ENCODE peak calls at places on chromosomes 16 and 17, in eight cellular contexts. D is heart left ventricle, B is bronchial epithelial cell, W is Caco-2, M is BJ, J is AG10803, H is fibroblast of pulmonary artery, S is PC-9. C is an unnamed sample.
A peak's percentile ranks its signal among the peaks of the same experiment; 100 is the strongest.

GRCh38 chr17:83192161-83192788 is 112.9 kb downstream of the METRNL start:
- DNase-seq in D (no peak), B (no peak), W (peak; percentile 16), M (peak; percentile 30), J (peak; percentile 78), H (no peak), S (no peak), C (no peak)

GRCh38 chr16:30698139-30698815 is 694 bp upstream of the SRCAP start:
- DNase-seq in D (peak; percentile 99), B (peak; percentile 86), W (peak; percentile 98), M (peak; percentile 69), J (peak; percentile 96), H (peak; percentile 98), S (peak; percentile 99), C (peak; percentile 67)

GRCh38 chr16:11497329-11497805 is 89.4 kb downstream of the LITAF start:
- DNase-seq in D (peak; percentile 96), B (peak; percentile 94), W (no peak), M (peak; percentile 17), J (peak; percentile 76), H (peak; percentile 55), S (peak; percentile 97), C (no peak)

GRCh38 chr17:81295678-81296381 is 723 bp upstream of the SLC38A10 start:
- DNase-seq in D (no peak), B (peak; percentile 85), W (peak; percentile 83), M (no peak), J (peak; percentile 47), H (peak; percentile 46), S (peak; percentile 81), C (no peak)

GRCh38 chr17:67784364-67785121 is 40.8 kb upstream of the BPTF start:
- DNase-seq in D (no peak), B (no peak), W (no peak), M (no peak), J (no peak), H (no peak), S (no peak), C (no peak)

GRCh38 chr17:82632461-82632860 is 15.8 kb downstream of the WDR45B start:
- DNase-seq in D (no peak), B (no peak), W (no peak), M (no peak), J (no peak), H (no peak), S (no peak), C (no peak)

GRCh38 chr16:68244903-68245853 is at the start of gene PLA2G15:
- DNase-seq in D (peak; percentile 98), B (peak; percentile 74), W (peak; percentile 99), M (no peak), J (peak; percentile 96), H (peak; percentile 96), S (peak; percentile 92), C (peak; percentile 92)

GRCh38 chr17:348692-349425 is 3.7 kb downstream of the RPH3AL start:
- DNase-seq in D (peak; percentile 53), B (peak; percentile 74), W (peak; percentile 24), M (no peak), J (no peak), H (no peak), S (no peak), C (no peak)

GRCh38 chr17:42311240-42312034 is 23.1 kb downstream of the STAT5A start:
- DNase-seq in D (peak; percentile 94), B (peak; percentile 64), W (peak; percentile 78), M (no peak), J (peak; percentile 93), H (peak; percentile 96), S (no peak), C (peak; percentile 84)

GRCh38 chr17:43316522-43317142 is 82.2 kb upstream of the ARL4D start:
- DNase-seq in D (no peak), B (no peak), W (no peak), M (no peak), J (no peak), H (no peak), S (no peak), C (no peak)

GRCh38 chr16:81505011-81505660 is 60.5 kb downstream of the CMIP start:
- DNase-seq in D (no peak), B (peak; percentile 87), W (peak; percentile 59), M (no peak), J (no peak), H (no peak), S (no peak), C (no peak)

GRCh38 chr17:40061532-40062038 is 1.2 kb upstream of the THRA start:
- DNase-seq in D (no peak), B (no peak), W (no peak), M (no peak), J (no peak), H (no peak), S (no peak), C (no peak)

GRCh38 chr16:12163970-12164369 is 187.4 kb downstream of the SNX29 start:
- DNase-seq in D (no peak), B (no peak), W (no peak), M (no peak), J (no peak), H (no peak), S (no peak), C (no peak)

GRCh38 chr17:63545302-63545928 is 4.9 kb upstream of the DCAF7 start:
- DNase-seq in D (no peak), B (no peak), W (no peak), M (no peak), J (peak; percentile 9), H (no peak), S (no peak), C (no peak)

GRCh38 chr17:77884019-77884418 is 74.5 kb upstream of the TNRC6C start:
- DNase-seq in D (peak; percentile 38), B (no peak), W (no peak), M (no peak), J (no peak), H (peak; percentile 23), S (no peak), C (no peak)

GRCh38 chr17:64641499-64641898 is 20.6 kb downstream of the SMURF2 start:
- DNase-seq in D (no peak), B (no peak), W (peak; percentile 48), M (peak; percentile 54), J (peak; percentile 96), H (peak; percentile 75), S (no peak), C (peak; percentile 80)

GRCh38 chr16:49827806-49828428 is 28.0 kb downstream of the ZNF423 start:
- DNase-seq in D (no peak), B (no peak), W (no peak), M (no peak), J (no peak), H (no peak), S (no peak), C (no peak)

GRCh38 chr16:50476486-50477260 is 71.5 kb upstream of the NKD1 start:
- DNase-seq in D (no peak), B (no peak), W (no peak), M (no peak), J (no peak), H (no peak), S (no peak), C (no peak)

GRCh38 chr16:1532081-1532760 is 1.2 kb upstream of the TMEM204 start:
- DNase-seq in D (peak; percentile 94), B (no peak), W (no peak), M (no peak), J (peak; percentile 65), H (no peak), S (no peak), C (no peak)

GRCh38 chr17:81676906-81677305 is 6.7 kb downstream of the ARL16 start:
- DNase-seq in D (no peak), B (no peak), W (no peak), M (no peak), J (no peak), H (no peak), S (no peak), C (no peak)

GRCh38 chr16:2835638-2836493 is 5.8 kb downstream of the ZG16B start:
- DNase-seq in D (peak; percentile 10), B (peak; percentile 97), W (peak; percentile 78), M (peak; percentile 98), J (peak; percentile 100), H (peak; percentile 90), S (peak; percentile 96), C (peak; percentile 65)
- H3K4me3 ChIP-seq in D (no peak overlapping the region), B (peak overlapping the region; percentile 1), W (no peak overlapping the region), M (no peak overlapping the region), J (no peak overlapping the region), H (no peak overlapping the region), S (peak overlapping the region; percentile 36), C (no peak overlapping the region)

DNA sequence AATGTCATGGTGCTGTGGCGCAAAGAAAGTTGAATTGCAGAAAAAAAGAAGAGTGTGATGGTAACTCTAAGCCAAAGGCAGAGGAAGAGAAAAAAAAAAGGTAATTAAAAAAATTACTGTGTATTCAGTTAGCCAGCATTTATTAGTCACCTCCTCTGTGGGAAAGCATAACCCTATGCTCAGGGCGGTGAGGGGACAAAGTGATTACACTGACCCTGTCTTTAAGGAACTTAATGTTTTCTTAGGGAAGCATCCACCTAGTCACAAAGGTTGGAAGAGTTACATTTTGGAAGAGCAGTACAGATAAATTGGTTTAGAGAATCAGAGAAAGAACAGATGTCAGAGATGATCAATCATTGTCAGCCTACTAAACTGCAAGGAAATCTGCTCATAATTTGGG is 410.3 kb downstream of the CDH11 start:
- DNase-seq in D (no peak), B (no peak), W (no peak), M (no peak), J (no peak), H (no peak), S (no peak), C (no peak)
- H3K4me3 ChIP-seq in D (no peak overlapping the region), B (no peak overlapping the region), W (no peak overlapping the region), M (no peak overlapping the region), J (no peak overlapping the region), H (no peak overlapping the region), S (no peak overlapping the region), C (no peak overlapping the region)

DNA sequence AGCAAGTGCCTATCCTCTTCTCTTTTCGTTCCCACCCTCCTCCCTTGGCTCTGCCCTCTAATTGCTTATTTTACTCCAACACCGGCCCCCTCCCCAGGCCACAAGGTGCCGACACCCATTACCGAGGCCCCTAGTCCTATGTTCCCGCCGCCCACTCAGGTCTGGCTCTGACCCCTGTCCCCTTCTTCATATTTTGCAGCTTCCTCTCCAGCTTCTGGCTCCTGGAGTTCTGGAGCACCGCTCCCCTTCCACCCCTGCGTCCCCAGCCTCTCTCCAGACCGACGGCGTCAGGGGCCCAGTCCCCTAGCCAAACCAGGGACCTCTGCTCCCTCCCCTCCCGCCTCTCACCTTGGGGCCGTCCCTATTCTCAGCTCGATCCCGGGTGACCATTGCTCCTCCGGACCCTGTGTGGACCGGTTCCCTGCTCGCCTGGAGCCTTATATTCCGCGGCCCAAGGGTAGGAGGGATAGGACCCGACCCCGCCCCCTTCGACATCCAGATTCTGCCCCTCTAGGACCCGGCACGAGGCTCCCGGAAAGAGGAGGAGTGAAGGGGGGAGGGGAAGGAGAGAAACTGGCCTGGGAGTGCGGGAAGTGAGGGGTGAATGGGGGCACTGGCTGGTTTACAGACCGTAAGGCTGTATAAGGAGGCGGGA is at the start of gene HES7:
- DNase-seq in D (no peak), B (no peak), W (no peak), M (no peak), J (no peak), H (no peak), S (peak; percentile 53), C (no peak)
- H3K4me3 ChIP-seq in D (peak within 1 kb of the TSS; percentile 78), B (peak within 1 kb of the TSS; percentile 45), W (peak within 1 kb of the TSS; percentile 37), M (peak within 1 kb of the TSS; percentile 59), J (peak within 1 kb of the TSS; percentile 69), H (peak within 1 kb of the TSS; percentile 54), S (peak within 1 kb of the TSS; percentile 81), C (peak within 1 kb of the TSS; percentile 71)

DNA sequence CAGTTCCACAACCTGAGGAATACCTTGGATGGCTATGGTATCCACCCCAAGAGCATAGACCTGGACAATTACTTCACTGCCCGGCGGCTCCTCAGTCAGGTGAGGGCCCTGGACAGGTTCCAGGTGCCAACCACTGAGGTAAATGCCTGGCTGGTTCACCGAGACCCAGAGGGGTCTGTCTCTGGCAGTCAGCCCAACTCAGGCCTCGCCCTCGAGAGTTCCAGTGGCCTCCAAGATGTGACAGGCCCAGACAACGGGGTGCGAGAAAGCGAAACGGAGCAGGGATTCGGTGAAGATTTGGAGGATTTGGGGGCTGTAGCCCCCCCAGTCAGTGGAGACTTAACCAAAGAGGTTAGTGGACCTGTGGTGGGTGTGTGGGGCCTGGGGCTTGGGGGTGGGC is 3.1 kb downstream of the NFE2L1 start:
- DNase-seq in D (peak; percentile 42), B (no peak), W (no peak), M (no peak), J (no peak), H (no peak), S (no peak), C (no peak)
- H3K4me3 ChIP-seq in D (peak overlapping the region; percentile 88), B (peak overlapping the region; percentile 9), W (no peak overlapping the region), M (no peak overlapping the region), J (peak overlapping the region; percentile 60), H (peak overlapping the region; percentile 91), S (no peak overlapping the region), C (peak overlapping the region; percentile 35)

C was measured in skeletal muscle cell.